ENCODE peak calls at places on chromosomes 13 and 19, in five cellular contexts. One of them, this sample, is unnamed.

GRCh38 chr13:52463526-52463925 is 8.2 kb downstream of the CKAP2 start:
- DNase-seq in K562: no peak
- DNase-seq in GM12878: no peak
- DNase-seq in H1: no peak
- DNase-seq in HepG2: no peak
- DNase-seq in this sample: no peak

GRCh38 chr19:32692727-32693061 is 1.1 kb downstream of the NUDT19 start:
- DNase-seq in K562: peak
- DNase-seq in GM12878: no peak
- DNase-seq in H1: no peak
- DNase-seq in HepG2: no peak
- DNase-seq in this sample: no peak

GRCh38 chr19:12052057-12052570 is 647 bp downstream of the ZNF878 start:
- DNase-seq in K562: no peak
- DNase-seq in GM12878: no peak
- DNase-seq in H1: no peak
- DNase-seq in HepG2: no peak
- DNase-seq in this sample: no peak

GRCh38 chr13:28532226-28533048 is 37.5 kb upstream of the FLT1 start:
- DNase-seq in K562: peak
- DNase-seq in GM12878: no peak
- DNase-seq in H1: no peak
- DNase-seq in HepG2: no peak
- DNase-seq in this sample: no peak

GRCh38 chr13:28045861-28046260 is 54.5 kb downstream of the FLT3 start:
- DNase-seq in K562: no peak
- DNase-seq in GM12878: no peak
- DNase-seq in H1: no peak
- DNase-seq in HepG2: no peak
- DNase-seq in this sample: no peak

GRCh38 chr19:8635422-8635821 is 5.0 kb downstream of the NFILZ start:
- DNase-seq in K562: no peak
- DNase-seq in GM12878: no peak
- DNase-seq in H1: no peak
- DNase-seq in HepG2: no peak
- DNase-seq in this sample: no peak

GRCh38 chr19:28171983-28172382 is 1041.0 kb downstream of the UQCRFS1 start:
- DNase-seq in K562: no peak
- DNase-seq in GM12878: no peak
- DNase-seq in H1: no peak
- DNase-seq in HepG2: no peak
- DNase-seq in this sample: no peak

GRCh38 chr19:4878491-4878968 is 11.1 kb upstream of the PLIN3 start:
- DNase-seq in K562: no peak
- DNase-seq in GM12878: no peak
- DNase-seq in H1: no peak
- DNase-seq in HepG2: no peak
- DNase-seq in this sample: no peak

GRCh38 chr19:33376423-33376822 is 2.9 kb downstream of the CEBPG start:
- DNase-seq in K562: no peak
- DNase-seq in GM12878: no peak
- DNase-seq in H1: no peak
- DNase-seq in HepG2: peak
- DNase-seq in this sample: peak

GRCh38 chr13:87498681-87499080 is 172.5 kb upstream of the SLITRK5 start:
- DNase-seq in K562: no peak
- DNase-seq in GM12878: no peak
- DNase-seq in H1: no peak
- DNase-seq in HepG2: peak
- DNase-seq in this sample: no peak

DNA sequence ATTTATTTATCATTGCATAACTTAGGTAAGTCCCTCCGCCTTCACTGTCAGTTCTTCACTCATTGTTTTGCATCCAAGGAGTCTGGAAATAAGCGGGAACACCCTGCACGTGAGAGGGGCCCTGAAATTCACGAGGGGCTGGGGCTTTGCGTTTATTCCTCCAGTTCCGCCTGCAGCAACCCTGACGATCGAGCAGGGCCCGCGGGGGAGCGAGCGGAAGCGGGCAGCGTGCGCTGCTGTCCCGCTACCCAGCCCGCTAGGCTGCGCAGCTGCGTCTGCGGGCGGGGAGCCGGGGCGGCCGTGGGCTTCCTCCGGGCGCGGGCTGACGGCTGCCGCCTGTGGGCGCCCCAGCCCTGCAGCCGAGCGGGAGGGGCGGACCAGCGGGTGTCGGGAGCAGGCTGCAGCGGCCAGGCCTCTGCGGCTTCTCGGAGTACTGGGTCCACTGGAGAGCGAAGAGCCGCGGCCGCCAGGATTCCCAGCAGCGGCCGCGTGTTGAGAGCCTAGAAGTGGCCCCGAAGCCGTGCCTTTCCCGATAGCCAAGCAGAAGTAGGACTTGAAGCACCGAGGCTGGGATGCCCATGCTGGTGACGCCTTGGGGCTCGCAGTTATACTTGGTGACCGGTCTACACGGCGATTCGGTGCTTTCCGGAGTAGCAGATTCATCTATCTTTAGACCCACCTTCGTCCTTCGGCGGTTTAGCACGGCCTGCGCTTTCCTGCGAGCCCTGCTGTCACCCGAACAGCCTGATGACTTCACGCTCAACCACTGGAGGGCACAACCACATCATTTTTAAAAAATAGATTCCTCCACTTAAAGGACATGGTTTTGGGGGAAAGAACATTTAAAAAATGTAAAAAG is 32.9 kb upstream of the SACS start:
- DNase-seq in K562: peak
- DNase-seq in GM12878: peak
- DNase-seq in H1: no peak
- DNase-seq in HepG2: peak
- DNase-seq in this sample: peak
- TF ChIP-seq SRF in K562: no peak
- TF ChIP-seq SRF in GM12878: no peak
- TF ChIP-seq SRF in H1: no peak
- TF ChIP-seq SRF in HepG2: no peak
- TF ChIP-seq SRF in this sample: no peak

GRCh38 chr19:53365134-53365898 is at the start of gene ZNF525:
- DNase-seq in K562: peak
- DNase-seq in GM12878: peak
- DNase-seq in H1: no peak
- DNase-seq in HepG2: peak
- DNase-seq in this sample: peak
- TF ChIP-seq CTCF in K562: no peak
- TF ChIP-seq CTCF in GM12878: peak
- TF ChIP-seq CTCF in H1: peak
- TF ChIP-seq CTCF in HepG2: peak
- TF ChIP-seq CTCF in this sample: peak

GRCh38 chr19:18249834-18250233 is 23.6 kb upstream of the PDE4C start:
- DNase-seq in K562: no peak
- DNase-seq in GM12878: no peak
- DNase-seq in H1: no peak
- DNase-seq in HepG2: no peak
- DNase-seq in this sample: no peak

GRCh38 chr19:18253130-18253529 is 21.1 kb downstream of the IQCN start:
- DNase-seq in K562: no peak
- DNase-seq in GM12878: no peak
- DNase-seq in H1: no peak
- DNase-seq in HepG2: no peak
- DNase-seq in this sample: no peak

GRCh38 chr19:18253716-18254115 is 20.5 kb downstream of the IQCN start:
- DNase-seq in K562: no peak
- DNase-seq in GM12878: no peak
- DNase-seq in H1: no peak
- DNase-seq in HepG2: no peak
- DNase-seq in this sample: no peak

GRCh38 chr19:18252370-18252717 is 21.9 kb downstream of the IQCN start:
- DNase-seq in K562: no peak
- DNase-seq in GM12878: no peak
- DNase-seq in H1: no peak
- DNase-seq in HepG2: no peak
- DNase-seq in this sample: no peak

DNA sequence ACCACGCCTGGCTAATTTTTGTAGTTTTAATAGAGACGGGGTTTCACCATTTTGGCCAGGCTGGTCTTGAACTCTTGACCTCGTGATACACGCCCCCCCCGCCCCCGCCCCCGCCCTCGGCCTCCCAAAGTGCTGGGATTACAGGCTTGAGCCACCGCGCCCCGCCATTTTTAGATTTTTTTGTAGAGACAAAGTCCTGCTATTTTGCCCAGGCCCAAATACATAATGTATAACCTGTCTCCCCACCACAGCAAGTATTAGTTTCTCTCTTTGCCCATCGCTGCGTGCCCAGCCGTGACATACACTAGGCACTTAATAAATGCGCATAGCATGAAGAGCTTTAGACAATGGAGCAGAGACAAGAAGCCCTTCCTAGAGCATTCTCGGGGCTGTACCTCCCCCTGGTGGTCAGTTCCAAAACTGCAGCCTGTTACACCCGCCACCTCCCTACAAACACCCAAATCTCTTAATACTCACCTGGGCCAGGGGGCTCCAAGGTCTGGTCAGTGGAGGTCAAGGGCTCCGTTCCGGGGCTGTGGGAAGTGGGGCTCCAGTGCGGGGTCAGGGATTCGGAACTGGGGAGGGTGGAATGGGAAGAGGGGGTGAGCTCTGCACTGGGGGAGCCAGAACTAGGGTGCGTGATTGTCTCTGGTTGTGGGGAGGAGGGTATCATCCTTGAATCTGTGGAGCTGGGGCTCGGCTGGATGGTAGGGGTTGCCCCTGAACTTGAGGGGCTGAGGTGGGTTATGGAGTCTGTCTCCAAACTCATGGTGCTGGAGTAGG is 22.5 kb downstream of the IQCN start:
- DNase-seq in K562: peak
- DNase-seq in GM12878: peak
- DNase-seq in H1: peak
- DNase-seq in HepG2: peak
- DNase-seq in this sample: peak
- TF ChIP-seq SRF in K562: no peak
- TF ChIP-seq SRF in GM12878: no peak
- TF ChIP-seq SRF in H1: no peak
- TF ChIP-seq SRF in HepG2: no peak
- TF ChIP-seq SRF in this sample: no peak

DNA sequence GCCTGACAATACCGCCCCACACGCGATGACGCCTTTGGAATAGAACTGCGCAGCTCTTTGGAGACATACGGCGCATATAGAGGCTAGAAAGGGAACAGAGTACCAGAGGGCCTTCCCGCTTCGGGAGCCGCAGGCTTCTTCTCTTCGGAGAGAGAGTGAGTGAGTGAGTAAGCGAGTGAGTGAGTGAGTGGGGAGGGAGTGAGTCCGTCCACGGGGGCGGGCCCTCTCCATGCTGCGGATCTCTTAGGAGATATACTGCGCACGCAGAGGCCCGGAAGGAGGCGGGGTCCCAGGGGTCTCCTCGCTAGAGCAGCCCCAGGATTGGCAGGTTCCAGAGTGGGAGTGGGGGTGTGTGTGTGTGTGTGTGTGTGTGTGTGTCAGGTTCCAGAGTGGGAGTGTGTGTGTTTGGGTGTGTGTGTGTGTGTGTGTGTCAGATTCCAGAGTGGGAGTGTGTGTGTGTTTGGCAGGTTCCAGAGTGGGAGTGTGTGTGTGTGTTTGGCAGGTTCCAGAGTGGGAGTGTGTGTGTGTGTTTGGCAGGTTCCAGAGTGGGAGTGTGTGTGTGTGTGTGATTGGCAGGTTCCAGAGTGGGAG is 97.0 kb downstream of the INSR start:
- DNase-seq in K562: peak
- DNase-seq in GM12878: peak
- DNase-seq in H1: peak
- DNase-seq in HepG2: peak
- DNase-seq in this sample: peak
- TF ChIP-seq CTCF in K562: no peak
- TF ChIP-seq CTCF in GM12878: no peak
- TF ChIP-seq CTCF in H1: no peak
- TF ChIP-seq CTCF in HepG2: no peak
- TF ChIP-seq CTCF in this sample: no peak